ENCODE peak calls at places on chromosomes 6 and 20, in six cellular contexts. K is NCI-H1105, W is iris pigment epithelial cell, U is cardiac muscle cell, Z is kidney tubule cell, D is K562. T is an unnamed sample.
A peak's percentile ranks its signal among the peaks of the same experiment; 100 is the strongest.

GRCh38 chr6:16322666-16323312 is 84.4 kb downstream of the GMPR start:
- DNase-seq in K (no peak), Z (peak; percentile 82), D (peak; percentile 78), U (peak; percentile 73), W (peak; percentile 86), T (peak; percentile 45)

GRCh38 chr20:48070961-48071645 is 285.8 kb upstream of the SULF2 start:
- DNase-seq in D (no peak), Z (no peak), K (no peak), U (no peak), W (no peak), T (no peak)

GRCh38 chr20:62557425-62557824 is 81.6 kb upstream of the GATA5 start:
- DNase-seq in W (no peak), Z (peak; percentile 48), K (no peak), D (no peak), U (no peak), T (no peak)

GRCh38 chr6:151663559-151663958 is 143.9 kb upstream of the ESR1 start:
- DNase-seq in W (no peak), Z (no peak), U (no peak), D (no peak), K (no peak), T (no peak)

GRCh38 chr20:4455996-4456395 is 265.7 kb upstream of the PRND start:
- DNase-seq in D (no peak), K (no peak), Z (no peak), U (no peak), W (no peak), T (no peak)

GRCh38 chr6:42158011-42158410 is 15.2 kb upstream of the GUCA1A start:
- DNase-seq in U (no peak), D (no peak), K (no peak), W (peak; percentile 31), Z (peak; percentile 13), T (no peak)

GRCh38 chr6:113694278-113695077 is 162.7 kb upstream of the MARCKS start:
- DNase-seq in W (peak; percentile 45), U (no peak), K (no peak), Z (peak; percentile 41), D (no peak), T (no peak)

GRCh38 chr20:2109425-2110210 is 8.0 kb downstream of the STK35 start:
- DNase-seq in K (no peak), Z (peak; percentile 57), D (no peak), U (peak; percentile 59), W (peak; percentile 48), T (no peak)

GRCh38 chr20:63220696-63221399 is 4.9 kb upstream of the YTHDF1 start:
- DNase-seq in W (no peak), U (no peak), Z (no peak), K (no peak), D (no peak), T (no peak)

GRCh38 chr20:40551125-40551530 is 137.9 kb downstream of the MAFB start:
- DNase-seq in U (no peak), W (no peak), Z (no peak), K (no peak), D (no peak), T (no peak)

GRCh38 chr6:126268087-126268486 is 71.8 kb upstream of the CENPW start:
- DNase-seq in Z (no peak), U (peak; percentile 7), D (no peak), K (no peak), W (no peak), T (peak; percentile 76)

GRCh38 chr20:33438481-33438880 is 5.1 kb downstream of the SNTA1 start:
- DNase-seq in D (no peak), U (no peak), Z (no peak), K (no peak), W (no peak), T (no peak)

GRCh38 chr6:27133281-27134227 is 113.9 kb upstream of the PRSS16 start:
- DNase-seq in K (peak; percentile 53), U (peak; percentile 84), D (no peak), Z (peak; percentile 70), W (peak; percentile 84), T (peak; percentile 64)

GRCh38 chr6:159151266-159151855 is 17.8 kb upstream of the FNDC1 start:
- DNase-seq in U (peak; percentile 59), Z (peak; percentile 60), D (peak; percentile 80), K (peak; percentile 22), W (peak; percentile 73), T (no peak)

GRCh38 chr6:19317587-19317986 is 519.6 kb upstream of the ID4 start:
- DNase-seq in W (no peak), U (no peak), K (no peak), D (no peak), Z (no peak), T (no peak)

GRCh38 chr6:87115402-87116135 is 20.7 kb upstream of the CGA start:
- DNase-seq in D (no peak), K (no peak), Z (no peak), U (no peak), W (no peak), T (peak; percentile 83)

T was measured in SK-N-DZ.